ENCODE peak calls at places on chromosomes 6 and 20, in seven cellular contexts. One of them, this sample, is unnamed.

GRCh38 chr6:44041461-44042260 is 85.6 kb downstream of the MRPL14 start:
- DNase-seq in T-helper 2 cell: no peak
- DNase-seq in heart left ventricle: no peak
- DNase-seq in CD8-positive, alpha-beta memory T cell: peak; percentile 11
- DNase-seq in choroid plexus epithelial cell: peak; percentile 96
- DNase-seq in iris pigment epithelial cell: peak; percentile 98
- DNase-seq in GM18507: no peak
- DNase-seq in this sample: no peak

GRCh38 chr6:117165921-117166499 is 99.3 kb upstream of the VGLL2 start:
- DNase-seq in choroid plexus epithelial cell: no peak
- DNase-seq in iris pigment epithelial cell: no peak
- DNase-seq in CD8-positive, alpha-beta memory T cell: no peak
- DNase-seq in GM18507: no peak
- DNase-seq in heart left ventricle: no peak
- DNase-seq in T-helper 2 cell: no peak
- DNase-seq in this sample: no peak

GRCh38 chr20:51121272-51121671 is 98.4 kb upstream of the KCNG1 start:
- DNase-seq in GM18507: no peak
- DNase-seq in T-helper 2 cell: no peak
- DNase-seq in CD8-positive, alpha-beta memory T cell: no peak
- DNase-seq in choroid plexus epithelial cell: peak; percentile 31
- DNase-seq in heart left ventricle: no peak
- DNase-seq in iris pigment epithelial cell: no peak
- DNase-seq in this sample: no peak

GRCh38 chr20:24868959-24869358 is 80.1 kb upstream of the CST7 start:
- DNase-seq in GM18507: no peak
- DNase-seq in T-helper 2 cell: no peak
- DNase-seq in heart left ventricle: no peak
- DNase-seq in CD8-positive, alpha-beta memory T cell: no peak
- DNase-seq in iris pigment epithelial cell: no peak
- DNase-seq in choroid plexus epithelial cell: no peak
- DNase-seq in this sample: no peak

GRCh38 chr6:34709386-34709785 is 12.8 kb upstream of the ILRUN start:
- DNase-seq in CD8-positive, alpha-beta memory T cell: no peak
- DNase-seq in choroid plexus epithelial cell: peak; percentile 62
- DNase-seq in iris pigment epithelial cell: peak; percentile 56
- DNase-seq in heart left ventricle: peak; percentile 79
- DNase-seq in GM18507: no peak
- DNase-seq in T-helper 2 cell: no peak
- DNase-seq in this sample: no peak

GRCh38 chr6:37648465-37649330 is 49.0 kb downstream of the MDGA1 start:
- DNase-seq in heart left ventricle: no peak
- DNase-seq in choroid plexus epithelial cell: no peak
- DNase-seq in T-helper 2 cell: peak; percentile 25
- DNase-seq in GM18507: no peak
- DNase-seq in CD8-positive, alpha-beta memory T cell: peak; percentile 63
- DNase-seq in iris pigment epithelial cell: peak; percentile 17
- DNase-seq in this sample: no peak

GRCh38 chr20:53080969-53081871 is 109.1 kb downstream of the TSHZ2 start:
- DNase-seq in GM18507: no peak
- DNase-seq in T-helper 2 cell: no peak
- DNase-seq in CD8-positive, alpha-beta memory T cell: no peak
- DNase-seq in iris pigment epithelial cell: peak; percentile 75
- DNase-seq in choroid plexus epithelial cell: peak; percentile 30
- DNase-seq in heart left ventricle: no peak
- DNase-seq in this sample: no peak

GRCh38 chr6:149089508-149089907 is 228.0 kb upstream of the TAB2 start:
- DNase-seq in iris pigment epithelial cell: no peak
- DNase-seq in CD8-positive, alpha-beta memory T cell: no peak
- DNase-seq in T-helper 2 cell: no peak
- DNase-seq in GM18507: no peak
- DNase-seq in choroid plexus epithelial cell: peak; percentile 37
- DNase-seq in heart left ventricle: no peak
- DNase-seq in this sample: no peak

GRCh38 chr6:16511048-16511660 is 250.1 kb downstream of the ATXN1 start:
- DNase-seq in T-helper 2 cell: no peak
- DNase-seq in iris pigment epithelial cell: peak; percentile 48
- DNase-seq in GM18507: no peak
- DNase-seq in heart left ventricle: no peak
- DNase-seq in choroid plexus epithelial cell: peak; percentile 66
- DNase-seq in CD8-positive, alpha-beta memory T cell: no peak
- DNase-seq in this sample: no peak

GRCh38 chr6:80767808-80768207 is 661.3 kb downstream of the BCKDHB start:
- DNase-seq in iris pigment epithelial cell: peak; percentile 70
- DNase-seq in heart left ventricle: peak; percentile 58
- DNase-seq in choroid plexus epithelial cell: peak; percentile 81
- DNase-seq in T-helper 2 cell: no peak
- DNase-seq in GM18507: no peak
- DNase-seq in CD8-positive, alpha-beta memory T cell: no peak
- DNase-seq in this sample: no peak

GRCh38 chr6:140415266-140415665 is 1040.8 kb upstream of the CITED2 start:
- DNase-seq in GM18507: no peak
- DNase-seq in CD8-positive, alpha-beta memory T cell: no peak
- DNase-seq in choroid plexus epithelial cell: no peak
- DNase-seq in heart left ventricle: no peak
- DNase-seq in iris pigment epithelial cell: no peak
- DNase-seq in T-helper 2 cell: no peak
- DNase-seq in this sample: no peak

GRCh38 chr6:21856096-21856825 is 262.7 kb downstream of the SOX4 start:
- DNase-seq in iris pigment epithelial cell: peak; percentile 93
- DNase-seq in T-helper 2 cell: no peak
- DNase-seq in heart left ventricle: no peak
- DNase-seq in choroid plexus epithelial cell: peak; percentile 65
- DNase-seq in CD8-positive, alpha-beta memory T cell: no peak
- DNase-seq in GM18507: no peak
- DNase-seq in this sample: no peak

GRCh38 chr6:29531668-29532067 is 27.9 kb downstream of the UBD start:
- DNase-seq in iris pigment epithelial cell: no peak
- DNase-seq in choroid plexus epithelial cell: no peak
- DNase-seq in CD8-positive, alpha-beta memory T cell: no peak
- DNase-seq in T-helper 2 cell: no peak
- DNase-seq in GM18507: no peak
- DNase-seq in heart left ventricle: no peak
- DNase-seq in this sample: no peak

GRCh38 chr6:42093582-42094329 is 43.4 kb downstream of the TAF8 start:
- DNase-seq in GM18507: no peak
- DNase-seq in heart left ventricle: peak; percentile 46
- DNase-seq in choroid plexus epithelial cell: no peak
- DNase-seq in CD8-positive, alpha-beta memory T cell: no peak
- DNase-seq in iris pigment epithelial cell: no peak
- DNase-seq in T-helper 2 cell: no peak
- DNase-seq in this sample: no peak

GRCh38 chr6:165988757-165989456 is 178.7 kb downstream of the TBXT start:
- DNase-seq in iris pigment epithelial cell: no peak
- DNase-seq in T-helper 2 cell: no peak
- DNase-seq in GM18507: no peak
- DNase-seq in CD8-positive, alpha-beta memory T cell: no peak
- DNase-seq in heart left ventricle: no peak
- DNase-seq in choroid plexus epithelial cell: no peak
- DNase-seq in this sample: no peak

GRCh38 chr20:59780494-59781185 is 152.8 kb downstream of the SYCP2 start:
- DNase-seq in iris pigment epithelial cell: no peak
- DNase-seq in GM18507: no peak
- DNase-seq in heart left ventricle: no peak
- DNase-seq in choroid plexus epithelial cell: no peak
- DNase-seq in T-helper 2 cell: no peak
- DNase-seq in CD8-positive, alpha-beta memory T cell: no peak
- DNase-seq in this sample: no peak

GRCh38 chr6:140051521-140052455 is 677.3 kb upstream of the CITED2 start:
- DNase-seq in choroid plexus epithelial cell: peak; percentile 98
- DNase-seq in CD8-positive, alpha-beta memory T cell: no peak
- DNase-seq in heart left ventricle: no peak
- DNase-seq in T-helper 2 cell: no peak
- DNase-seq in GM18507: no peak
- DNase-seq in iris pigment epithelial cell: peak; percentile 99
- DNase-seq in this sample: no peak

GRCh38 chr6:50925981-50926380 is 107.3 kb downstream of the TFAP2B start:
- DNase-seq in GM18507: no peak
- DNase-seq in heart left ventricle: no peak
- DNase-seq in iris pigment epithelial cell: peak; percentile 69
- DNase-seq in T-helper 2 cell: no peak
- DNase-seq in CD8-positive, alpha-beta memory T cell: no peak
- DNase-seq in choroid plexus epithelial cell: peak; percentile 28
- DNase-seq in this sample: no peak

GRCh38 chr6:34386316-34387137 is 5.9 kb downstream of the NUDT3 start:
- DNase-seq in GM18507: no peak
- DNase-seq in heart left ventricle: no peak
- DNase-seq in iris pigment epithelial cell: peak; percentile 95
- DNase-seq in T-helper 2 cell: no peak
- DNase-seq in CD8-positive, alpha-beta memory T cell: no peak
- DNase-seq in choroid plexus epithelial cell: peak; percentile 95
- DNase-seq in this sample: no peak

GRCh38 chr6:11865926-11866325 is 87.3 kb upstream of the ADTRP start:
- DNase-seq in iris pigment epithelial cell: no peak
- DNase-seq in GM18507: no peak
- DNase-seq in heart left ventricle: no peak
- DNase-seq in CD8-positive, alpha-beta memory T cell: no peak
- DNase-seq in T-helper 2 cell: no peak
- DNase-seq in choroid plexus epithelial cell: peak; percentile 7
- DNase-seq in this sample: no peak

GRCh38 chr6:161139766-161140553 is 133.9 kb downstream of the AGPAT4 start:
- DNase-seq in T-helper 2 cell: no peak
- DNase-seq in GM18507: no peak
- DNase-seq in CD8-positive, alpha-beta memory T cell: no peak
- DNase-seq in iris pigment epithelial cell: no peak
- DNase-seq in choroid plexus epithelial cell: no peak
- DNase-seq in heart left ventricle: no peak
- DNase-seq in this sample: no peak

GRCh38 chr6:83536034-83536646 is 23.8 kb downstream of the PRSS35 start:
- DNase-seq in iris pigment epithelial cell: peak; percentile 62
- DNase-seq in T-helper 2 cell: peak; percentile 9
- DNase-seq in heart left ventricle: no peak
- DNase-seq in choroid plexus epithelial cell: peak; percentile 76
- DNase-seq in CD8-positive, alpha-beta memory T cell: no peak
- DNase-seq in GM18507: no peak
- DNase-seq in this sample: no peak

GRCh38 chr20:7579888-7580287 is 360.4 kb downstream of the HAO1 start:
- DNase-seq in iris pigment epithelial cell: no peak
- DNase-seq in CD8-positive, alpha-beta memory T cell: no peak
- DNase-seq in T-helper 2 cell: no peak
- DNase-seq in heart left ventricle: no peak
- DNase-seq in GM18507: no peak
- DNase-seq in choroid plexus epithelial cell: no peak
- DNase-seq in this sample: no peak

GRCh38 chr20:21719592-21720214 is 14.2 kb downstream of the PAX1 start:
- DNase-seq in iris pigment epithelial cell: peak; percentile 70
- DNase-seq in heart left ventricle: no peak
- DNase-seq in choroid plexus epithelial cell: peak; percentile 82
- DNase-seq in CD8-positive, alpha-beta memory T cell: no peak
- DNase-seq in T-helper 2 cell: no peak
- DNase-seq in GM18507: peak; percentile 22
- DNase-seq in this sample: no peak

GRCh38 chr6:15245361-15246216 is at the start of gene JARID2:
- DNase-seq in GM18507: peak; percentile 93
- DNase-seq in heart left ventricle: peak; percentile 99
- DNase-seq in iris pigment epithelial cell: peak; percentile 98
- DNase-seq in choroid plexus epithelial cell: peak; percentile 99
- DNase-seq in T-helper 2 cell: peak; percentile 93
- DNase-seq in CD8-positive, alpha-beta memory T cell: peak; percentile 96
- DNase-seq in this sample: peak; percentile 94

GRCh38 chr6:129671442-129672344 is 38.3 kb downstream of the ARHGAP18 start:
- DNase-seq in T-helper 2 cell: peak; percentile 8
- DNase-seq in choroid plexus epithelial cell: peak; percentile 35
- DNase-seq in GM18507: no peak
- DNase-seq in heart left ventricle: no peak
- DNase-seq in iris pigment epithelial cell: peak; percentile 38
- DNase-seq in CD8-positive, alpha-beta memory T cell: peak; percentile 70
- DNase-seq in this sample: no peak

GRCh38 chr20:10673176-10673830 is 496 bp downstream of the JAG1 start:
- DNase-seq in T-helper 2 cell: no peak
- DNase-seq in choroid plexus epithelial cell: peak; percentile 69
- DNase-seq in CD8-positive, alpha-beta memory T cell: no peak
- DNase-seq in GM18507: no peak
- DNase-seq in iris pigment epithelial cell: peak; percentile 61
- DNase-seq in heart left ventricle: peak; percentile 23
- DNase-seq in this sample: no peak

GRCh38 chr6:150749091-150749670 is 116.3 kb upstream of the MTHFD1L start:
- DNase-seq in GM18507: no peak
- DNase-seq in iris pigment epithelial cell: no peak
- DNase-seq in heart left ventricle: no peak
- DNase-seq in CD8-positive, alpha-beta memory T cell: no peak
- DNase-seq in T-helper 2 cell: no peak
- DNase-seq in choroid plexus epithelial cell: no peak
- DNase-seq in this sample: no peak

GRCh38 chr20:54532573-54532972 is 57.2 kb downstream of the DOK5 start:
- DNase-seq in GM18507: no peak
- DNase-seq in CD8-positive, alpha-beta memory T cell: no peak
- DNase-seq in heart left ventricle: no peak
- DNase-seq in choroid plexus epithelial cell: no peak
- DNase-seq in iris pigment epithelial cell: no peak
- DNase-seq in T-helper 2 cell: no peak
- DNase-seq in this sample: no peak

GRCh38 chr6:24932832-24933231 is 2.9 kb downstream of the RIPOR2 start:
- DNase-seq in choroid plexus epithelial cell: no peak
- DNase-seq in GM18507: no peak
- DNase-seq in heart left ventricle: no peak
- DNase-seq in iris pigment epithelial cell: no peak
- DNase-seq in CD8-positive, alpha-beta memory T cell: no peak
- DNase-seq in T-helper 2 cell: no peak
- DNase-seq in this sample: no peak

GRCh38 chr6:154457881-154458284 is 52.6 kb downstream of the CNKSR3 start:
- DNase-seq in choroid plexus epithelial cell: no peak
- DNase-seq in heart left ventricle: no peak
- DNase-seq in CD8-positive, alpha-beta memory T cell: no peak
- DNase-seq in iris pigment epithelial cell: no peak
- DNase-seq in T-helper 2 cell: no peak
- DNase-seq in GM18507: no peak
- DNase-seq in this sample: no peak

GRCh38 chr6:145137425-145137824 is 597.9 kb downstream of the EPM2A start:
- DNase-seq in iris pigment epithelial cell: peak; percentile 41
- DNase-seq in CD8-positive, alpha-beta memory T cell: no peak
- DNase-seq in T-helper 2 cell: no peak
- DNase-seq in choroid plexus epithelial cell: peak; percentile 55
- DNase-seq in heart left ventricle: no peak
- DNase-seq in GM18507: no peak
- DNase-seq in this sample: no peak

GRCh38 chr6:39428152-39428551 is 105.7 kb upstream of the KCNK16 start:
- DNase-seq in T-helper 2 cell: no peak
- DNase-seq in heart left ventricle: no peak
- DNase-seq in iris pigment epithelial cell: no peak
- DNase-seq in CD8-positive, alpha-beta memory T cell: no peak
- DNase-seq in choroid plexus epithelial cell: no peak
- DNase-seq in GM18507: no peak
- DNase-seq in this sample: no peak

GRCh38 chr20:8547035-8547649 is 415.1 kb downstream of the PLCB1 start:
- DNase-seq in CD8-positive, alpha-beta memory T cell: no peak
- DNase-seq in choroid plexus epithelial cell: no peak
- DNase-seq in iris pigment epithelial cell: no peak
- DNase-seq in T-helper 2 cell: no peak
- DNase-seq in GM18507: no peak
- DNase-seq in heart left ventricle: peak; percentile 36
- DNase-seq in this sample: no peak

GRCh38 chr6:11522819-11523218 is 14.7 kb upstream of the TMEM170B start:
- DNase-seq in iris pigment epithelial cell: no peak
- DNase-seq in T-helper 2 cell: no peak
- DNase-seq in GM18507: no peak
- DNase-seq in heart left ventricle: no peak
- DNase-seq in choroid plexus epithelial cell: no peak
- DNase-seq in CD8-positive, alpha-beta memory T cell: no peak
- DNase-seq in this sample: no peak

GRCh38 chr20:2805682-2806350 is 5.4 kb upstream of the CPXM1 start:
- DNase-seq in iris pigment epithelial cell: no peak
- DNase-seq in CD8-positive, alpha-beta memory T cell: no peak
- DNase-seq in T-helper 2 cell: no peak
- DNase-seq in choroid plexus epithelial cell: no peak
- DNase-seq in heart left ventricle: no peak
- DNase-seq in GM18507: no peak
- DNase-seq in this sample: no peak

This sample was measured in T-helper 22 cell.